ENCODE peak calls at places on chromosome 6, in seven cellular contexts. N is fibroblast of lung, X is SK-N-SH, S is neural progenitor cell, P is mesendoderm, W is keratinocyte, Z is NT2/D1. F is an unnamed sample.

GRCh38 chr6:32637219-32637880 is at the start of gene HLA-DQA1:
- DNase-seq in Z (no peak), P (no peak), N (no peak), W (no peak), S (no peak), X (no peak), F (no peak)

GRCh38 chr6:14716499-14717146 is 529.2 kb upstream of the JARID2 start:
- DNase-seq in W (peak), N (no peak), P (no peak), S (no peak), X (no peak), Z (no peak), F (no peak)

GRCh38 chr6:79630400-79630882 is 688 bp upstream of the SH3BGRL2 start:
- DNase-seq in S (no peak), W (no peak), Z (no peak), N (no peak), X (no peak), P (no peak), F (no peak)

GRCh38 chr6:129860901-129861665 is at the start of gene TMEM244:
- DNase-seq in X (no peak), S (no peak), W (no peak), Z (no peak), P (peak), N (peak), F (no peak)

GRCh38 chr6:43665376-43665775 is 20.5 kb downstream of the RSPH9 start:
- DNase-seq in Z (no peak), W (no peak), N (no peak), S (no peak), X (no peak), P (peak), F (no peak)

GRCh38 chr6:148200302-148200701 is 142.3 kb upstream of the SASH1 start:
- DNase-seq in Z (no peak), N (no peak), P (no peak), W (no peak), S (no peak), X (no peak), F (no peak)

GRCh38 chr6:146358341-146359046 is 185.1 kb upstream of the RAB32 start:
- DNase-seq in W (peak), X (no peak), S (no peak), P (peak), Z (no peak), N (peak), F (no peak)

GRCh38 chr6:147154454-147154853 is 49.8 kb upstream of the STXBP5 start:
- DNase-seq in P (no peak), W (peak), N (peak), S (no peak), X (no peak), Z (no peak), F (no peak)

GRCh38 chr6:161486903-161487531 is 213.2 kb upstream of the AGPAT4 start:
- DNase-seq in P (no peak), W (peak), Z (no peak), N (no peak), X (no peak), S (no peak), F (no peak)

GRCh38 chr6:89562114-89562815 is 76.3 kb downstream of the LYRM2 start:
- DNase-seq in P (no peak), W (no peak), Z (no peak), N (no peak), X (no peak), S (peak), F (no peak)

GRCh38 chr6:168709440-168709839 is 268.5 kb downstream of the SMOC2 start:
- DNase-seq in Z (no peak), N (no peak), P (no peak), X (no peak), S (no peak), W (no peak), F (no peak)

GRCh38 chr6:123118811-123119210 is 122.8 kb downstream of the CLVS2 start:
- DNase-seq in Z (no peak), S (no peak), X (no peak), N (no peak), W (no peak), P (no peak), F (no peak)

GRCh38 chr6:29236060-29236459 is 65.4 kb downstream of the OR2J2 start:
- DNase-seq in Z (no peak), N (no peak), W (no peak), S (no peak), P (no peak), X (no peak), F (peak)

GRCh38 chr6:146700078-146700686 is 101.4 kb downstream of the ADGB start:
- DNase-seq in N (peak), X (peak), W (peak), P (peak), S (peak), Z (peak), F (peak)

GRCh38 chr6:111337715-111338333 is 145.2 kb downstream of the REV3L start:
- DNase-seq in S (no peak), N (no peak), X (no peak), P (peak), W (no peak), Z (no peak), F (no peak)

GRCh38 chr6:39035689-39036088 is 12.9 kb upstream of the GLP1R start:
- DNase-seq in S (no peak), N (no peak), W (no peak), P (no peak), Z (no peak), X (no peak), F (no peak)

DNA sequence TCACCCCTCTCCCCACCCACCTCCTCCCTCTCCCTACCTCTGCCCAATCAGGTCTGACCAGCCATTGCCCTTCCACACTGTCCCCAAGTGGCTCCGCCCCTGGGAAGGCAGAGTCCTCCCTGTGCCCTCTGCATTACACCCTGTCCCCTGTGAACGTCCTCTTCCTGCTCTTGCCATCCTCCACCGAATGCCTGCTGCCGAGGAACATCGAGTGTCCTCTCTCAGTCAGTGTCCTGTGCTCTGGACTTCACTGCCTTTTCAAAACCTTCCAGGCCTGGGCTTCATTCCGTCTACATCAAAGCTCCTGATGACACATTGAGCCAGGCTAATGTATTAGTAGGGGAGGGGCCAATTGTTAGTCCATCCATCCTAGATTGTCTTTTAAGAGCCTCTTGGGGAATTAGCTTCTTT is 3.3 kb upstream of the PACSIN1 start:
- DNase-seq in S (peak), N (peak), X (peak), W (no peak), P (peak), Z (no peak), F (peak)
- H3K9ac ChIP-seq in S (no peak), N (no peak), X (no peak), W (no peak), P (no peak), Z (no peak), F (no peak)

GRCh38 chr6:53615633-53616449 is 49.7 kb downstream of the KLHL31 start:
- DNase-seq in W (peak), Z (no peak), N (peak), S (no peak), P (peak), X (no peak), F (no peak)

GRCh38 chr6:53618219-53618618 is 47.3 kb downstream of the KLHL31 start:
- DNase-seq in W (no peak), S (no peak), Z (no peak), P (no peak), N (no peak), X (no peak), F (no peak)

GRCh38 chr6:53611342-53611741 is 54.2 kb downstream of the KLHL31 start:
- DNase-seq in S (no peak), N (peak), X (no peak), Z (no peak), W (no peak), P (no peak), F (no peak)

GRCh38 chr6:53614676-53615075 is 50.9 kb downstream of the KLHL31 start:
- DNase-seq in N (no peak), X (no peak), S (no peak), P (no peak), W (no peak), Z (no peak), F (no peak)

GRCh38 chr6:53616450-53617357 is 48.9 kb downstream of the KLHL31 start:
- DNase-seq in P (peak), X (no peak), N (no peak), Z (no peak), W (no peak), S (no peak), F (no peak)
- H3K9ac ChIP-seq in P (no peak), X (no peak), N (no peak), Z (no peak), W (peak), S (no peak), F (no peak)

GRCh38 chr6:139201378-139201777 is 66.5 kb downstream of the HECA start:
- DNase-seq in X (no peak), N (no peak), P (no peak), Z (no peak), S (no peak), W (no peak), F (no peak)

GRCh38 chr6:139204978-139205377 is 70.1 kb downstream of the HECA start:
- DNase-seq in Z (no peak), S (no peak), W (no peak), N (no peak), P (no peak), X (no peak), F (no peak)

GRCh38 chr6:139205843-139206242 is 71.0 kb downstream of the HECA start:
- DNase-seq in N (no peak), S (no peak), X (no peak), P (no peak), Z (no peak), W (no peak), F (no peak)
- H3K9ac ChIP-seq in N (no peak), S (no peak), X (no peak), P (no peak), Z (no peak), W (no peak), F (no peak)

DNA sequence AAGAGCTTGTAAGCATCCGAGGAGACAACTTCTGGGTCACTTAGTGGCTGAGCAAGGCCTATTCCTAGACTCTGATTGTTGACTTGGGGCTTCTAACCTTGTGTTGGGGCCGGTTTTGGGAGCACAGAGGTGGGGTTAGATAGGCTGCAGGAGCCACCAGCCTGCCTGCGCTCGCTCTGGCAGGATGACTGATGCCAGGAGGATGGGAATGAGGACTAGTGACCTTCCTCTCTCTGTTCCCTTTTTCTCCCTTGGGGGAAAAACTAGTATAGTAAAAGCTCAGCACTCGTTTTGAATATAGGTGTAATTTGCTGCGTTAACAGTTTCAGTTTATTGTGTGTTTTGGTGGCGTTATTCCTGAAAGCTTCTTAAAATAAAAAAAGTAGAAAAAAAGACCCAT is 141.5 kb downstream of the ARID1B start:
- DNase-seq in S (no peak), Z (no peak), W (no peak), X (no peak), P (no peak), N (no peak), F (no peak)
- H3K9ac ChIP-seq in S (no peak), Z (no peak), W (no peak), X (no peak), P (no peak), N (no peak), F (no peak)

GRCh38 chr6:2593167-2593566 is 157.6 kb downstream of the MYLK4 start:
- DNase-seq in X (no peak), Z (no peak), S (no peak), P (no peak), W (no peak), N (no peak), F (no peak)
- H3K9ac ChIP-seq in X (no peak), Z (no peak), S (no peak), P (no peak), W (no peak), N (no peak), F (no peak)

DNA sequence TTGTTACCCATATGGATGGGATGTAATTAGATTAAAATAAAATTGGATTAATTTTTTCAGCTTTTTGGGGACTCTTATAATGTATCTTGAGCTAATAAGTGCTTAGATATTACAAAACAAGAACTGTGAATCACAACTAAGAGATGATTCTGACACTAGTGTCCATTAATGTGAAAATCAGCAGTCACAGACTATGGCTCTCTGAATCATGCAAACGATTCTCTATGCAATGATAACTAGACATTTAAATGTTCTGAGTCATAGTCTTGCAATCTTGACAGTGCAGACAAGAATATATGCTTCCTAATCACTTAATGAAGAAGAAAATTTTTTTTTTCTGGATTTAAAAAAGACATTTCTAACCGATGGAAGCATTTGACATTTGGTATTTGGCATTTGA is 82.2 kb upstream of the OPRM1 start:
- DNase-seq in Z (no peak), N (no peak), W (no peak), P (no peak), S (no peak), X (no peak), F (no peak)
- H3K9ac ChIP-seq in Z (no peak), N (no peak), W (no peak), P (no peak), S (no peak), X (no peak), F (no peak)

GRCh38 chr6:40986871-40987270 is 52.1 kb downstream of the UNC5CL start:
- DNase-seq in P (no peak), S (no peak), X (no peak), Z (no peak), W (no peak), N (no peak), F (no peak)

GRCh38 chr6:40990301-40990700 is 48.7 kb downstream of the UNC5CL start:
- DNase-seq in P (peak), N (no peak), X (no peak), W (no peak), Z (no peak), S (no peak), F (no peak)

GRCh38 chr6:40986364-40986763 is 52.7 kb downstream of the UNC5CL start:
- DNase-seq in S (no peak), Z (no peak), W (no peak), N (no peak), P (no peak), X (no peak), F (no peak)

GRCh38 chr6:40988634-40989033 is 50.4 kb downstream of the UNC5CL start:
- DNase-seq in X (no peak), N (no peak), S (no peak), P (no peak), W (no peak), Z (no peak), F (no peak)

DNA sequence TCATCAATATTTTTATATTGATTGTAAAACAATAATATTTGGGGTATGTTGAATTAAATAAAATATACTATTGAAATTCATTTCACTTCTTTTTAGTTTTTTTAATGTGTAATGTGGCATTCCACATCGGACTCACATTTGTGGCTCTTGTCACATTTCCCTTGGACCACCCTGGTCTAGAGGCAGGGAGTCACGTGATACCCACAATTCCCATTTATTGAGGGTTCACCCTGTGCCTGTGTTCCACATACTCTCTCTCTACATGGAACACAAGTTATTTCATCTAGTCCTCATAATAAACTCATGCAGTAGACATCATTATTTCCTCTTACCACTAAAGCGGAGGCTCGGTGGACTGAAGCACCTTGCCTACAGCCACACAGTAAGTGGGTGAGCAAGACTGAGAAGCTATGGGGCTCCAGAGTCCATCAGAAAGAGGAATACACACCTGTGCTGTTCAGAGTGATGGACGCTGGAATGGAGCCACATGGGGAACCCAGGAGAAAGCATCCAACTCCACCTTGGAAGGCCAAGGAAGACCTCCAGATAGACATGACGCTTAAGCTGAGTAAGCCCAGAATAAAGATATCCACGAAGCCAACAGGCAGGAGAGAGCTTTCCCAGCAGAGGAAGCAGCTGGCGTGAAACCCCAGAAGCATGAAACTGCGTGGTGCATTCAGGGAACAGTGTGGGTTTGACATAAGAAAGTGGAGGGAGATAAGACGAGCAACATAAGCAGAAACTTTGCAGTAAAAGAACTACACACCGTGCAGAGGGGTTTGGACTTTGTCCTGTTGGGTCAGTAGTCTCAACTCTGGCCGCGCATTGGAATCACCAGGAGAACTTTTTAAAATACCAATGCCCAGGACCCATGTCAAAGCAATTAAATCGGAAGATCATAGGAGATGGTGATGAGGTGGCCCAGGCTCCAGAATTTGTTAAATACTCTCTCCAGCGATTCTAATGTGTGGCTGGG is 49.5 kb downstream of the UNC5CL start:
- DNase-seq in S (no peak), P (no peak), W (no peak), N (no peak), X (no peak), Z (no peak), F (no peak)
- H3K9ac ChIP-seq in S (no peak), P (no peak), W (no peak), N (no peak), X (no peak), Z (no peak), F (no peak)

DNA sequence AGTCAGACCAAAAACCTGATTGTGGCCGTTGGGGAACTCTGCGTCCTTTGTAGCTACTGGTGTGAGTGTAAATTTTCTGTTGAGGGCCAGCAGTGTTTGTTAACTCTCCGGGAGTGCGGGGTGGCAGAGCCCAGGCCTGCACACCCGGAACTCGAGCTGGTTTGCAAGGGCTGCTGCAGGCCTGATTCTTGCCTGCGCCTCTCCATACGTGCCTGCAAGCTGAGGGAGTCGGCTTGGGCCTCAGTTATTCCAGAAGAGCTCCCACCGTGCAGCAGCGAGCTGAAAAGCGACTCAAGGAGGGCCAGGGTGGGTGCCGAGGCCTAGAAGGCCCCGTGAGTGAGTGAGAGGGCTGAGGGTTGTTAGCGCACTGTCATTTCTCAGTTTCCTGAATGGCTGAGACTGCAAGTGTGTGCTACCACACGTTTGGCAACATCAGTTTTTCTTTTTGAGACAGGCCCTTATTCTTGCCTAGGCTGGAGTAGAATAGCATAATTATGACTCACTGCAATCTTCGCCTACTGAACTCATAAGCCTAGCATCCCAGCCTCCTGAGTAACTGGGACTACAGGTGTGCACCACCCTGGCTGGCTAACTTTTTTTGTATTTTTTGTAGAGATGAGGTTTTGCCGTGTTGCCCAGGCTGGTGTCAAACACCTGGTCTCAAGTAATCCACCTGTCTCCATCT is 33.9 kb upstream of the KIF13A start:
- DNase-seq in W (peak), Z (no peak), P (no peak), S (no peak), N (no peak), X (no peak), F (no peak)
- H3K9ac ChIP-seq in W (peak), Z (no peak), P (no peak), S (no peak), N (no peak), X (no peak), F (no peak)